ENCODE peak calls at places on chromosomes 1 and 21, in four cellular contexts. F, Q, I and A are unnamed samples.

GRCh38 chr1:53080041-53080440 is 18.0 kb downstream of the PODN start:
- DNase-seq in F (peak), Q (no peak), I (no peak), A (no peak)

GRCh38 chr1:109247401-109248365 is 1.7 kb upstream of the CELSR2 start:
- DNase-seq in F (no peak), Q (no peak), I (no peak), A (no peak)

GRCh38 chr1:53334312-53334711 is 6.4 kb upstream of the LRP8 start:
- DNase-seq in F (no peak), Q (no peak), I (no peak), A (no peak)

GRCh38 chr1:155324717-155325595 is 4.3 kb downstream of the RUSC1 start:
- DNase-seq in F (peak), Q (peak), I (no peak), A (no peak)

GRCh38 chr1:63463248-63463647 is 59.8 kb downstream of the ITGB3BP start:
- DNase-seq in F (no peak), Q (peak), I (no peak), A (no peak)

GRCh38 chr1:63772201-63772600 is 1.6 kb upstream of the ROR1 start:
- DNase-seq in F (no peak), Q (no peak), I (no peak), A (no peak)

GRCh38 chr1:244226440-244226839 is 175.4 kb downstream of the ZBTB18 start:
- DNase-seq in F (no peak), Q (no peak), I (no peak), A (no peak)

GRCh38 chr1:201072922-201073321 is 39.3 kb downstream of the CACNA1S start:
- DNase-seq in F (no peak), Q (no peak), I (no peak), A (no peak)

GRCh38 chr1:21622466-21623315 is 46.5 kb downstream of the RAP1GAP start:
- DNase-seq in F (no peak), Q (no peak), I (no peak), A (no peak)

GRCh38 chr1:241823925-241824324 is 24.1 kb upstream of the EXO1 start:
- DNase-seq in F (no peak), Q (no peak), I (no peak), A (no peak)

GRCh38 chr1:180169641-180170155 is 15.0 kb downstream of the QSOX1 start:
- DNase-seq in F (no peak), Q (no peak), I (no peak), A (no peak)

GRCh38 chr21:43687566-43688395 is 28.4 kb downstream of the RRP1B start:
- DNase-seq in F (no peak), Q (no peak), I (no peak), A (no peak)

GRCh38 chr1:38990401-38990745 is 703 bp upstream of the AKIRIN1 start:
- DNase-seq in F (no peak), Q (peak), I (no peak), A (no peak)

GRCh38 chr21:25625036-25625435 is 14.0 kb upstream of the JAM2 start:
- DNase-seq in F (no peak), Q (no peak), I (no peak), A (no peak)

GRCh38 chr1:115545096-115545720 is 96.6 kb upstream of the VANGL1 start:
- DNase-seq in F (no peak), Q (no peak), I (no peak), A (no peak)

GRCh38 chr1:114330451-114330983 is 176.8 kb upstream of the SYT6 start:
- DNase-seq in F (no peak), Q (no peak), I (no peak), A (no peak)

GRCh38 chr1:210330279-210330866 is 1.7 kb downstream of the HHAT start:
- DNase-seq in F (no peak), Q (no peak), I (no peak), A (no peak)

GRCh38 chr1:53616927-53617326 is 122.0 kb downstream of the GLIS1 start:
- DNase-seq in F (peak), Q (no peak), I (no peak), A (no peak)